ENCODE peak calls at places on chromosomes 3 and 15, in five cellular contexts. Z is neural progenitor cell, C is KG1, Y is activated gamma-delta T cell treated with Interleukin-2 at 50 U/mL for 16 hours, E is stromal cell of bone marrow. H is an unnamed sample.

GRCh38 chr3:185460719-185461350 is 38.0 kb downstream of the TMEM41A start:
- DNase-seq in Z (no peak), C (no peak), Y (no peak), E (peak), H (no peak)

GRCh38 chr3:25229584-25229983 is 198.5 kb upstream of the RARB start:
- DNase-seq in Z (peak), C (no peak), Y (no peak), E (no peak), H (no peak)

GRCh38 chr3:194667363-194667762 is 4.6 kb downstream of the LSG1 start:
- DNase-seq in Z (no peak), C (no peak), Y (no peak), E (no peak), H (no peak)

GRCh38 chr3:129576514-129577345 is 29.7 kb downstream of the PLXND1 start:
- DNase-seq in Z (no peak), C (peak), Y (peak), E (no peak), H (no peak)

GRCh38 chr3:172140499-172141391 is 101.4 kb downstream of the FNDC3B start:
- DNase-seq in Z (no peak), C (no peak), Y (no peak), E (peak), H (peak)

GRCh38 chr15:75428152-75428551 is 23.3 kb downstream of the SIN3A start:
- DNase-seq in Z (no peak), C (no peak), Y (no peak), E (no peak), H (no peak)

GRCh38 chr3:157136647-157137387 is 23.1 kb downstream of the CCNL1 start:
- DNase-seq in Z (no peak), C (no peak), Y (no peak), E (no peak), H (no peak)

GRCh38 chr15:73049564-73050215 is 2.6 kb upstream of the NEO1 start:
- DNase-seq in Z (peak), C (no peak), Y (no peak), E (no peak), H (no peak)

GRCh38 chr15:88838667-88839066 is 35.4 kb downstream of the ACAN start:
- DNase-seq in Z (no peak), C (no peak), Y (no peak), E (no peak), H (no peak)

GRCh38 chr15:100642950-100643338 is 40.6 kb downstream of the ASB7 start:
- DNase-seq in Z (no peak), C (no peak), Y (no peak), E (no peak), H (no peak)

GRCh38 chr3:197027151-197027895 is 2.3 kb downstream of the MELTF start:
- DNase-seq in Z (no peak), C (no peak), Y (no peak), E (no peak), H (no peak)

GRCh38 chr15:59764775-59765174 is 75.7 kb upstream of the BNIP2 start:
- DNase-seq in Z (peak), C (no peak), Y (no peak), E (no peak), H (no peak)

GRCh38 chr3:161305095-161305991 is 66.0 kb downstream of the SPTSSB start:
- DNase-seq in Z (peak), C (no peak), Y (no peak), E (no peak), H (no peak)

GRCh38 chr15:28128036-28128435 is 28.9 kb upstream of the OCA2 start:
- DNase-seq in Z (no peak), C (no peak), Y (no peak), E (no peak), H (no peak)

GRCh38 chr15:62389887-62390792 is 225.1 kb upstream of the C2CD4B start:
- DNase-seq in Z (peak), C (peak), Y (peak), E (peak), H (no peak)

GRCh38 chr15:52228928-52229327 is 37.7 kb upstream of the GNB5 start:
- DNase-seq in Z (peak), C (no peak), Y (no peak), E (no peak), H (no peak)

GRCh38 chr3:195450731-195451229 is 8.0 kb upstream of the ACAP2 start:
- DNase-seq in Z (no peak), C (no peak), Y (no peak), E (peak), H (peak)

GRCh38 chr3:172142074-172143059 is 103.0 kb downstream of the FNDC3B start:
- DNase-seq in Z (peak), C (no peak), Y (no peak), E (no peak), H (no peak)

GRCh38 chr3:127964053-127964452 is 49.0 kb downstream of the KBTBD12 start:
- DNase-seq in Z (no peak), C (no peak), Y (no peak), E (no peak), H (no peak)

GRCh38 chr3:48413086-48413485 is 16.8 kb downstream of the PLXNB1 start:
- DNase-seq in Z (no peak), C (no peak), Y (no peak), E (no peak), H (no peak)

GRCh38 chr15:56038015-56038414 is 44.6 kb upstream of the NEDD4 start:
- DNase-seq in Z (no peak), C (peak), Y (no peak), E (no peak), H (no peak)

GRCh38 chr3:169907944-169908343 is 3.4 kb upstream of the SAMD7 start:
- DNase-seq in Z (no peak), C (no peak), Y (no peak), E (no peak), H (no peak)

GRCh38 chr3:125156491-125156890 is 56.1 kb downstream of the SLC12A8 start:
- DNase-seq in Z (no peak), C (no peak), Y (no peak), E (no peak), H (no peak)

GRCh38 chr3:122272889-122273288 is 52.2 kb upstream of the CSTA start:
- DNase-seq in Z (no peak), C (no peak), Y (no peak), E (no peak), H (no peak)

GRCh38 chr3:188287339-188287738 is 133.4 kb downstream of the LPP start:
- DNase-seq in Z (no peak), C (no peak), Y (no peak), E (no peak), H (no peak)

GRCh38 chr3:123449986-123450474 is 1.1 kb upstream of the ADCY5 start:
- DNase-seq in Z (peak), C (no peak), Y (no peak), E (no peak), H (no peak)

GRCh38 chr3:13347390-13347966 is 72.6 kb downstream of the NUP210 start:
- DNase-seq in Z (peak), C (no peak), Y (no peak), E (no peak), H (no peak)

GRCh38 chr15:28185148-28185895 is 86.2 kb upstream of the OCA2 start:
- DNase-seq in Z (no peak), C (no peak), Y (no peak), E (no peak), H (no peak)

GRCh38 chr3:78823859-78824258 is 943.9 kb downstream of the ROBO1 start:
- DNase-seq in Z (no peak), C (no peak), Y (no peak), E (no peak), H (no peak)

GRCh38 chr15:41577863-41578735 is 19.1 kb downstream of the TYRO3 start:
- DNase-seq in Z (no peak), C (no peak), Y (no peak), E (no peak), H (no peak)

GRCh38 chr3:59451800-59452741 is 402.2 kb upstream of the CFAP20DC start:
- DNase-seq in Z (no peak), C (no peak), Y (no peak), E (no peak), H (no peak)

GRCh38 chr3:119891944-119892721 is 110.2 kb downstream of the NR1I2 start:
- DNase-seq in Z (peak), C (no peak), Y (peak), E (peak), H (peak)

GRCh38 chr3:33355611-33356010 is 78.4 kb downstream of the FBXL2 start:
- DNase-seq in Z (no peak), C (no peak), Y (no peak), E (peak), H (peak)

GRCh38 chr3:192553707-192554106 is 173.6 kb downstream of the FGF12 start:
- DNase-seq in Z (peak), C (no peak), Y (no peak), E (no peak), H (no peak)

GRCh38 chr3:178631950-178632349 is 95.7 kb downstream of the KCNMB2 start:
- DNase-seq in Z (no peak), C (no peak), Y (no peak), E (no peak), H (no peak)

GRCh38 chr3:10450494-10451440 is 54.6 kb downstream of the ATP2B2 start:
- DNase-seq in Z (peak), C (no peak), Y (no peak), E (no peak), H (no peak)

GRCh38 chr3:49630784-49631183 is 43.4 kb upstream of the APEH start:
- DNase-seq in Z (no peak), C (no peak), Y (no peak), E (no peak), H (no peak)

GRCh38 chr3:16335772-16336621 is 71.0 kb downstream of the OXNAD1 start:
- DNase-seq in Z (no peak), C (no peak), Y (no peak), E (no peak), H (no peak)

GRCh38 chr3:23806322-23807160 is 786 bp downstream of the UBE2E1 start:
- DNase-seq in Z (peak), C (no peak), Y (peak), E (no peak), H (no peak)

H was measured in AG09309.